ENCODE peak calls at places on chromosome 3, in six cellular contexts. Y is tibial artery; X is endothelial cell; U is sigmoid colon; G is stimulated activated CD4-positive, alpha-beta T cell treated with anti-CD3 and anti-CD28 coated beads, Interleukin-1b, Interleukin-23, amount 100 ng/mL, for 1 hour; T is stimulated activated naive CD8-positive, alpha-beta T cell treated with anti-CD3 and anti-CD28 coated beads, Interleukin-15, Interleukin-2, amounts not matched to agents 100 U/mL and 50 U/mL, for 24 hours. N is an unnamed sample.

GRCh38 chr3:127441764-127442163 is 148.8 kb downstream of the TPRA1 start:
- DNase-seq in G (no peak), Y (peak; percentile 15), T (no peak), X (no peak), U (peak; percentile 25), N (no peak)

GRCh38 chr3:31028766-31029165 is 134.3 kb upstream of the GADL1 start:
- DNase-seq in Y (no peak), X (no peak), G (no peak), U (no peak), T (no peak), N (no peak)

GRCh38 chr3:46135475-46135874 is 72.6 kb downstream of the CCR1 start:
- DNase-seq in X (no peak), Y (no peak), T (no peak), G (no peak), U (no peak), N (no peak)

GRCh38 chr3:110343945-110344344 is 727.7 kb upstream of the NECTIN3 start:
- DNase-seq in Y (no peak), T (no peak), G (no peak), U (no peak), X (no peak), N (no peak)

GRCh38 chr3:33645060-33645841 is 72.8 kb downstream of the CLASP2 start:
- DNase-seq in X (no peak), G (no peak), U (no peak), Y (no peak), T (peak; percentile 21), N (peak; percentile 47)

GRCh38 chr3:186821429-186822367 is 15.4 kb upstream of the RFC4 start:
- DNase-seq in T (no peak), X (peak; percentile 15), U (no peak), G (no peak), Y (no peak), N (no peak)

GRCh38 chr3:113985526-113985925 is 37.7 kb downstream of the ZDHHC23 start:
- DNase-seq in Y (no peak), G (no peak), T (no peak), U (no peak), X (no peak), N (no peak)

GRCh38 chr3:96319176-96319575 is 495.2 kb upstream of the EPHA6 start:
- DNase-seq in U (no peak), G (no peak), T (no peak), X (no peak), Y (no peak), N (no peak)

GRCh38 chr3:27324695-27325094 is 44.5 kb downstream of the NEK10 start:
- DNase-seq in Y (no peak), U (no peak), X (no peak), G (no peak), T (no peak), N (peak; percentile 98)

GRCh38 chr3:113746069-113746954 is at the start of gene NAA50:
- DNase-seq in Y (peak; percentile 98), U (peak; percentile 98), T (peak; percentile 96), X (peak; percentile 95), G (peak; percentile 89), N (peak; percentile 97)

GRCh38 chr3:49718419-49719213 is 868 bp downstream of the AMIGO3 start:
- DNase-seq in G (no peak), Y (peak; percentile 64), U (peak; percentile 69), T (no peak), X (peak; percentile 35), N (no peak)

GRCh38 chr3:174439621-174440349 is 419.3 kb upstream of the NAALADL2 start:
- DNase-seq in X (peak; percentile 4), T (no peak), U (peak; percentile 72), G (no peak), Y (no peak), N (peak; percentile 90)

GRCh38 chr3:46858456-46858855 is 4.8 kb downstream of the MYL3 start:
- DNase-seq in U (no peak), G (no peak), X (no peak), Y (peak; percentile 56), T (no peak), N (no peak)

GRCh38 chr3:149657458-149657795 is 398 bp downstream of the WWTR1 start:
- DNase-seq in G (no peak), X (no peak), T (no peak), U (no peak), Y (peak; percentile 84), N (peak; percentile 77)

N was measured in T47D.